ENCODE peak calls at places on chromosomes 2 and 18, in four cellular contexts. One of them, this sample, is unnamed.

GRCh38 chr18:32049393-32050161 is 31.0 kb downstream of the RNF125 start:
- DNase-seq in WTC11: no peak
- DNase-seq in A549: peak; percentile 9
- DNase-seq in HepG2: no peak
- DNase-seq in this sample: no peak

GRCh38 chr18:62963522-62963921 is 248.2 kb downstream of the PHLPP1 start:
- DNase-seq in WTC11: no peak
- DNase-seq in A549: no peak
- DNase-seq in HepG2: no peak
- DNase-seq in this sample: no peak

GRCh38 chr18:65938592-65939372 is 188.0 kb downstream of the CDH7 start:
- DNase-seq in WTC11: peak; percentile 64
- DNase-seq in A549: peak; percentile 59
- DNase-seq in HepG2: peak; percentile 34
- DNase-seq in this sample: no peak

GRCh38 chr2:66495788-66496640 is 61.1 kb downstream of the MEIS1 start:
- DNase-seq in WTC11: peak; percentile 35
- DNase-seq in A549: peak; percentile 74
- DNase-seq in HepG2: peak; percentile 46
- DNase-seq in this sample: peak; percentile 76

GRCh38 chr18:60259052-60259681 is 113.4 kb downstream of the MC4R start:
- DNase-seq in WTC11: no peak
- DNase-seq in A549: no peak
- DNase-seq in HepG2: no peak
- DNase-seq in this sample: no peak

GRCh38 chr18:57223160-57223870 is 76.4 kb downstream of the BOD1L2 start:
- DNase-seq in WTC11: no peak
- DNase-seq in A549: peak; percentile 54
- DNase-seq in HepG2: no peak
- DNase-seq in this sample: no peak

GRCh38 chr18:78448106-78448505 is 531.5 kb upstream of the SALL3 start:
- DNase-seq in WTC11: peak; percentile 34
- DNase-seq in A549: no peak
- DNase-seq in HepG2: peak; percentile 1
- DNase-seq in this sample: no peak

GRCh38 chr18:39414009-39414700 is 1848.6 kb upstream of the CELF4 start:
- DNase-seq in WTC11: no peak
- DNase-seq in A549: peak; percentile 7
- DNase-seq in HepG2: no peak
- DNase-seq in this sample: no peak

GRCh38 chr2:62409442-62409841 is 96.6 kb downstream of the TMEM17 start:
- DNase-seq in WTC11: no peak
- DNase-seq in A549: no peak
- DNase-seq in HepG2: no peak
- DNase-seq in this sample: no peak

GRCh38 chr2:189210250-189211075 is 30.9 kb upstream of the COL5A2 start:
- DNase-seq in WTC11: no peak
- DNase-seq in A549: peak; percentile 89
- DNase-seq in HepG2: no peak
- DNase-seq in this sample: peak; percentile 54

GRCh38 chr2:38945931-38946330 is 56.3 kb downstream of the ARHGEF33 start:
- DNase-seq in WTC11: no peak
- DNase-seq in A549: no peak
- DNase-seq in HepG2: no peak
- DNase-seq in this sample: peak; percentile 60

DNA sequence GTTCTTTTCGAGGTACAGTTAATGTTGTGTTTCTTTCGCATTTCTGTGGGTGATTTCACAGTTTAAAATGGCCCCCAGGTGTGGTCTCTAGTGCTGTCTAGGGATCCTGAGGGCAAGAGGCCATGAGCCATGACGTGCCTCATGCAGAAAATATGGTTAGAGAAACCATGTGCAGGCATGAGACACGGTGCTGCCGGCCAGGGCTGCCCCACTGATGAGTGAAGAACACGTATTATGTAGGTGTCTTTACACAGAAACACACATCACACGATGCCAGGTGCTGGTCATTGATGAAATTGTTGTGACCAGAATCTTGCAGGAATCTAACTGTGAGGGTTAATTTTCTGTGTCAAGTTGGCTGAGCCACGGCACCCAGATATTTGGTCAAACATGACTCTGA is 462.9 kb upstream of the MYT1L start:
- DNase-seq in WTC11: no peak
- DNase-seq in A549: no peak
- DNase-seq in HepG2: no peak
- DNase-seq in this sample: no peak
- TF ChIP-seq HMGXB4 in WTC11: no peak
- TF ChIP-seq HMGXB4 in A549: no peak
- TF ChIP-seq HMGXB4 in HepG2: no peak
- TF ChIP-seq HMGXB4 in this sample: no peak

DNA sequence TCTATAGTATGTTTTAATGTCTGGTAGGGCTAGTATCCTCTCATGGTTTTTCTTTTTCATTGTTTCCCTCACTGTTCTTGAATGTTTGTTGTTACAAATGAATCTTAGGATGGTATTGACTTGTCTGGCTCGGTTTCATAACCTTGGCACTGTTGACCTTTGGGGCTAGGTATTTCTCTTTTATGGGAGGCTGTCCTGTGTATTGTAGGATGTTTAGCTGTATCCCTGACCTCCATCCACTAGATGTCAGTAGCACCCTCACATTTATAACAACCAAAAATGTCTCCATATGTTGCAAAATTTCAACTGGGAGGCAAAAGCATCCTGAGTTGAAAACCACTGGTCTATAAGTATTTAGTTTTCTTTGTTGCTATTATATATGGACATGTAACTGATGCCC is 7.0 kb upstream of the AOX1 start:
- DNase-seq in WTC11: no peak
- DNase-seq in A549: peak; percentile 44
- DNase-seq in HepG2: peak; percentile 83
- DNase-seq in this sample: no peak
- TF ChIP-seq HMGXB4 in WTC11: no peak
- TF ChIP-seq HMGXB4 in A549: no peak
- TF ChIP-seq HMGXB4 in HepG2: peak; percentile 73
- TF ChIP-seq HMGXB4 in this sample: no peak

GRCh38 chr18:2223394-2223793 is 347.9 kb downstream of the METTL4 start:
- DNase-seq in WTC11: no peak
- DNase-seq in A549: no peak
- DNase-seq in HepG2: no peak
- DNase-seq in this sample: no peak
- TF ChIP-seq HMGXB4 in WTC11: no peak
- TF ChIP-seq HMGXB4 in A549: no peak
- TF ChIP-seq HMGXB4 in HepG2: no peak
- TF ChIP-seq HMGXB4 in this sample: no peak

DNA sequence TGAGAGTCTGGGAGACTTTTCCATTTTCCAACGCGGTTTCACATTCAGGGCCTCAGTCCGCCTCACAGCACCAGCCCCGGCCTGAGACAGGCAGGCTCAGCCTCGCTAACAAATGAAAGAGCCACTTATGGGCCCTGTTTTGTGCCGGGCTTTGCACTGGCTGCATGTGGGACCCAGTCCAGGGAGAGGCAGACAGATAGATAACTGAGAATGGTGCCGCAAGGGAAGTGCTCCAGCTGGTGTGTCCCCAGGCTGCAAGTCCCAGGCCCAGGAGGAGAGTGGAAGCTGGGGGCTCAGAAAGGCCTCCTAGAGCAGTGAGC is 26.2 kb downstream of the ADRA2B start:
- DNase-seq in WTC11: peak; percentile 21
- DNase-seq in A549: no peak
- DNase-seq in HepG2: no peak
- DNase-seq in this sample: no peak
- TF ChIP-seq HMGXB4 in WTC11: no peak
- TF ChIP-seq HMGXB4 in A549: no peak
- TF ChIP-seq HMGXB4 in HepG2: no peak
- TF ChIP-seq HMGXB4 in this sample: no peak

DNA sequence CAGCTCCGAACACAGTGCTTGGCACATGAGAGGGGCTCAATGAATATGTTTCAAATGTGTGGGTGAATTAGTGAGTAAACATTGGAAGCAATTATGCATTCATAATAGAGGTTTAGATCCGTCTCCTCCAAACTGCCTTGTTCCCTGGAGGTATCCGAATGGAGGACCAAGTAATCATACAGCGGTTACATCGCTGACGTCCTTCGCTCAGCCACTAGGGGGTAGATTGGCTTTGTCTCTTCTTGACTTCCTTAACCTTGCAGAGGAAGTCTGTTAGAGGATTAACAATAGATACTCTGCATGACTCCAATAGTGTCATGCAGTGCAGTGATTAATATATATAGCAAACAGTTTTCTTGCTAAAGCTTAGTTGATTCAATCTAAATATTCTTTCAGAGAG is 517.0 kb downstream of the PTPRM start:
- DNase-seq in WTC11: peak; percentile 69
- DNase-seq in A549: peak; percentile 38
- DNase-seq in HepG2: peak; percentile 28
- DNase-seq in this sample: peak; percentile 37
- TF ChIP-seq HMGXB4 in WTC11: no peak
- TF ChIP-seq HMGXB4 in A549: no peak
- TF ChIP-seq HMGXB4 in HepG2: no peak
- TF ChIP-seq HMGXB4 in this sample: no peak

DNA sequence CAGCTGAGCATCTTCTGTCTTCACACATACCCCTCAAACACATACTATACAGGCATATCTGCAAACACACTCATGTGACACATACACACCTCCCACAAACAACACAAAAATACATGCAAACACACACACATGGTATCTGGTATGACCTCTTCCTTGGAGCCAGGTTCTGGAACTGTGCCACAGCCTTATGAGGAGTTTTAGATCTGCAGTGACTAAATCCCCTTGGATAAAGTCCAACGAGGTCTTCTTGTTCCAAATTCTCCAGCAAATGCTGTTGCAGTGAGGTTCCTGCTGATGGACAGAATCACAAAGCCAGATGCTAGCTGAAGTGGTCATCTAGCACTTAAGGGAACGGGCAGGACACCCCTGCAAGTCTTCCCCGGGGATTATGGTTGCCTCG is 54.5 kb upstream of the DAPL1 start:
- DNase-seq in WTC11: no peak
- DNase-seq in A549: no peak
- DNase-seq in HepG2: no peak
- DNase-seq in this sample: no peak
- TF ChIP-seq HMGXB4 in WTC11: no peak
- TF ChIP-seq HMGXB4 in A549: no peak
- TF ChIP-seq HMGXB4 in HepG2: no peak
- TF ChIP-seq HMGXB4 in this sample: no peak

GRCh38 chr2:85706604-85707296 is 12.6 kb downstream of the GNLY start:
- DNase-seq in WTC11: no peak
- DNase-seq in A549: no peak
- DNase-seq in HepG2: no peak
- DNase-seq in this sample: no peak
- TF ChIP-seq HMGXB4 in WTC11: no peak
- TF ChIP-seq HMGXB4 in A549: no peak
- TF ChIP-seq HMGXB4 in HepG2: no peak
- TF ChIP-seq HMGXB4 in this sample: no peak

DNA sequence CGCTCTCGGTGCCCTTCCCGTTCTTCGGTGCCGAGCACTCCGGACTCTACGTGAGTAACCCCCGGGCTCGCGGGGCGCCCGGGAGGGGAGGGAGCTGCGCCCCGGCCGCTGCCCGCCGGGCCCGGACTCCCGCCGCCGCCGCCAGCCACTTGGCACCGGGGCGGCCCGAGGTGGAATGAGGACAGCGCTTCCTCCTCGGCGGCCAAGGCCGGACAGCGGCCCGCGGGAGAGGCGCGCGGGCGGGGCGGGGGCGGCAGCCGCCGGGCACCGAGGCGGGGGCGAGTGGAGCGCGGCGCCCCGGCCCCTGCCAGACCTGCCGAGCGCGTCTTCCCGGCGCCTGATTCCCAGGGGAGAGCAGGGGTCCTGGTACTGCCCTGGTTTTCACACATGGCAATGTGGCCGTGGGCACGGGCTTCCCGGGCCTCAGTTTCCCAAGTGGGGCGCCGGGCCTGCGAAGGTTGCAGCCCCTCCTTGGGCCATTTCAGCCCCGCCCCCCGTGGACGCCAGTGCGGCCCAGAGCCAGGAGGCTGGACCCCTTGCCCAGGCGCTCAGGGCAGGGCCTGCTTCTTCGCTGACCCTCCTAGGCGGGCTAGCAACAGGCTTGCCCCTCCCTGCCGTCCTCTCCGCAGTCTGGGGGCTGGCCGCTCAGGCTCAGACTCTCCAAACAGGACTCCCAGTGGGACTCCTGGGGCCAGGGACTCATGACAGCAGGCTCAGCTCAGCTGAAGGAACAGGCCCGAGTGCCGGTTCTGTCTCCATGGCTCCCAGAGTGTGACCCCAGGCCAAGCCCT is 778 bp downstream of the SNED1 start:
- DNase-seq in WTC11: no peak
- DNase-seq in A549: no peak
- DNase-seq in HepG2: no peak
- DNase-seq in this sample: peak; percentile 24
- TF ChIP-seq HMGXB4 in WTC11: peak; percentile 8
- TF ChIP-seq HMGXB4 in A549: no peak
- TF ChIP-seq HMGXB4 in HepG2: no peak
- TF ChIP-seq HMGXB4 in this sample: no peak

DNA sequence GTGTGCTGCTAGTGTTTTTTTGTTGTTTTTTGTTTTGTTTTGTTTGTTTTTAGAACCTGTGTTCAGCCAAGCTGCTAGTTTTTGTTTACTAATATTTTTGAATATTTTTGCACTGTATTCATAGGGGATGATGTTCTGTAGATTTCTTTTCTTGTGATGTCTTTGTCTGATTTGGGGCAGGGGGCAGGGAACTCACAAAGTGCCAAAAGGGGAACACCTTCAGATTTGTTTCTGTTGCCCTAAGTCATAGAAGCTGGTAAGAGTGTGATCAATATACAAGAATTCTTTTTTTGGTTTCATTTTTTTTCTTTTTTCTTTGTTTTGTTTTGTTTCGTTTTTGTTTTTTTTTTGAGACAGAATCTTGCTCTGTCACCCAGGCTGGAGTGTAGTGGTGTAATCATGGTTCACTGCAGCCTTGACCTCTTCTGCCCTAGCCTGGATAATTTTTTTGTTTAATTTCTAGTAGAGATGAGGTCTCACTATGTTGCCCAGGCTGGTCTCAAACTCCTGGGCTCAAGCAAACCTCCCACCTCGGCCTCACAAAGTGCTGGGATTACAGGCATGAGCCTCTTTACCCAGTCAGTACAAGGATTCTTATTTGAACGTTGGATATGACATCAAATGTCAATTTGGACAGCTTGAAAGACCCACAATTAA is 30.7 kb downstream of the TCF23 start:
- DNase-seq in WTC11: no peak
- DNase-seq in A549: no peak
- DNase-seq in HepG2: peak; percentile 46
- DNase-seq in this sample: no peak
- TF ChIP-seq HMGXB4 in WTC11: no peak
- TF ChIP-seq HMGXB4 in A549: no peak
- TF ChIP-seq HMGXB4 in HepG2: no peak
- TF ChIP-seq HMGXB4 in this sample: no peak

DNA sequence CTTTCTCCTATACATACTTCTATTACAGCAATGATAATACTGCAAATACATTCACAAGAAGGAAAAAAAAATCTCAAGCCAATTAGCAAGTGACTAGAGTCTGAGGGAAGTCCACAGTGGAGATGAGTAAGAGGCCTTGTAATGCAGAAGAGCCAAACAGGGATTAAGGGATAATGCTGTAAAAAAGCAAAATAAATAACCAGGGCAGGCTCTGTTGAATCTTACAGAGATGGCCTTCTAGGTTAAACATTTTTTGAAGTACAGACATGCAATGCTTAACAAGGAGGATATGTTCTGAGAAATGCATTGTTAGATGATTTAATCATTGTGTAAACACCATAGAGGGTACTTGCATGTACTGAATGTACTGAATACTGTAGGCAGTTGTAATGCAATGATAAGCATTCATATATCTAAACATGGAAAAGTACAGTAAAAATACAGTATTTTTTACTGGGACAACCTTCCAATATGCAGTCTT is 122.1 kb upstream of the RMDN2 start:
- DNase-seq in WTC11: no peak
- DNase-seq in A549: peak; percentile 90
- DNase-seq in HepG2: no peak
- DNase-seq in this sample: no peak
- TF ChIP-seq HMGXB4 in WTC11: no peak
- TF ChIP-seq HMGXB4 in A549: no peak
- TF ChIP-seq HMGXB4 in HepG2: no peak
- TF ChIP-seq HMGXB4 in this sample: no peak

This sample was measured in K562.